ENCODE peak calls at places on chromosomes 2 and 18, in eight cellular contexts. V is GM12878, R is sigmoid colon, Y is H54, B is heart left ventricle, W is adrenal gland, N is K562, K is A549. H is an unnamed sample.
A peak's percentile ranks its signal among the peaks of the same experiment; 100 is the strongest.

GRCh38 chr2:1550658-1551316 is 137.5 kb downstream of the TPO start:
- DNase-seq in K (peak; percentile 75), V (no peak), Y (peak; percentile 79), R (peak; percentile 75), B (peak; percentile 60), N (peak; percentile 78), W (peak; percentile 62), H (peak; percentile 61)

GRCh38 chr2:237091779-237092436 is 6.2 kb downstream of the COPS8 start:
- DNase-seq in V (no peak), K (no peak), W (no peak), N (no peak), B (no peak), R (peak; percentile 67), Y (no peak), H (no peak)

GRCh38 chr2:234091432-234091879 is 41.0 kb downstream of the SPP2 start:
- DNase-seq in Y (no peak), V (no peak), N (no peak), K (no peak), R (no peak), W (peak; percentile 31), B (no peak), H (no peak)

GRCh38 chr2:239285932-239286230 is 114.9 kb downstream of the HDAC4 start:
- DNase-seq in N (no peak), Y (no peak), K (no peak), W (no peak), R (no peak), V (no peak), B (no peak), H (no peak)

GRCh38 chr2:164739966-164740365 is 101.7 kb downstream of the COBLL1 start:
- DNase-seq in B (no peak), Y (peak; percentile 7), W (no peak), K (no peak), N (no peak), V (no peak), R (no peak), H (no peak)

GRCh38 chr2:15790326-15790725 is 150.0 kb upstream of the MYCN start:
- DNase-seq in N (no peak), K (no peak), B (no peak), V (no peak), W (no peak), Y (no peak), R (no peak), H (no peak)

GRCh38 chr2:60295591-60295962 is 257.9 kb downstream of the BCL11A start:
- DNase-seq in N (no peak), W (no peak), Y (no peak), K (no peak), V (no peak), R (no peak), B (no peak), H (no peak)

GRCh38 chr2:85257359-85258193 is 70.2 kb downstream of the TGOLN2 start:
- DNase-seq in N (no peak), V (no peak), B (peak; percentile 60), Y (no peak), K (no peak), W (no peak), R (no peak), H (no peak)

GRCh38 chr2:112579280-112579679 is 5.1 kb upstream of the CHCHD5 start:
- DNase-seq in N (no peak), V (no peak), R (no peak), K (no peak), Y (peak; percentile 12), W (no peak), B (no peak), H (no peak)

GRCh38 chr2:168247341-168248305 is at the start of gene STK39:
- DNase-seq in K (peak; percentile 36), V (no peak), R (peak; percentile 84), W (peak; percentile 60), B (peak; percentile 85), Y (peak; percentile 80), N (peak; percentile 80), H (peak; percentile 69)
- TF ChIP-seq POLR2A in K (peak; percentile 46), V (no peak), R (no peak), W (no peak), B (no peak), Y (peak; percentile 37), N (no peak), H (no peak)

GRCh38 chr18:71237636-71238035 is 948.8 kb downstream of the SOCS6 start:
- DNase-seq in N (no peak), K (no peak), Y (no peak), B (no peak), R (no peak), V (no peak), W (no peak), H (no peak)

GRCh38 chr18:71233177-71233576 is 944.3 kb downstream of the SOCS6 start:
- DNase-seq in R (no peak), K (no peak), B (no peak), W (no peak), Y (no peak), N (no peak), V (no peak), H (no peak)

GRCh38 chr18:71242981-71243380 is 954.1 kb downstream of the SOCS6 start:
- DNase-seq in W (no peak), Y (no peak), R (no peak), N (no peak), K (no peak), V (no peak), B (no peak), H (no peak)

DNA sequence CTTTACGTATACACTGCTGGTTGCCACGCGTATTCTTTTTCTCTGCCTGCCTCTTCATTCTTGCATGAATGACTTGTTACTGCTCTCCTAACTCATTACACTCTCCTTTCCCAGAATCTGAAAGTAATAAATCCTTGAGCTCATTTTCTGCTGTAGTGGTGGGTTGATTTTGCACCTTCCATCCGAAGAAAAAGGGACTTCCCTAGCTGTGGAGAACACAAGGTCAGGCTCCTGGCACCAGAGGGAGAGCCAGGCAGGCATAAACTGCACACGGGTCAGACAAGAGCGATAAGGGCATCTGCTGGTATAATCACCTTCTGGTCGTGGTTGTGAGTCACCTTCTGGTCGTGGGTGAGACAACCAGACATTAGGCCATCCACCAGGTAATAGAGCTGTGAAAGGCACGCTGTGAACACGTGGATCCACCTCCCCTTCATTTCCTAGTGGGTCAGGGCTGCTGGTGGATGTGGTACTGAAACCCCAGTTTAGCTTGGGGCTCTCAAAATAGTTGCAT is 950.3 kb downstream of the SOCS6 start:
- DNase-seq in K (no peak), R (no peak), B (no peak), V (no peak), Y (no peak), N (no peak), W (no peak), H (no peak)
- TF ChIP-seq POLR2A in K (no peak), R (no peak), B (no peak), V (no peak), Y (no peak), N (no peak), W (no peak), H (no peak)

DNA sequence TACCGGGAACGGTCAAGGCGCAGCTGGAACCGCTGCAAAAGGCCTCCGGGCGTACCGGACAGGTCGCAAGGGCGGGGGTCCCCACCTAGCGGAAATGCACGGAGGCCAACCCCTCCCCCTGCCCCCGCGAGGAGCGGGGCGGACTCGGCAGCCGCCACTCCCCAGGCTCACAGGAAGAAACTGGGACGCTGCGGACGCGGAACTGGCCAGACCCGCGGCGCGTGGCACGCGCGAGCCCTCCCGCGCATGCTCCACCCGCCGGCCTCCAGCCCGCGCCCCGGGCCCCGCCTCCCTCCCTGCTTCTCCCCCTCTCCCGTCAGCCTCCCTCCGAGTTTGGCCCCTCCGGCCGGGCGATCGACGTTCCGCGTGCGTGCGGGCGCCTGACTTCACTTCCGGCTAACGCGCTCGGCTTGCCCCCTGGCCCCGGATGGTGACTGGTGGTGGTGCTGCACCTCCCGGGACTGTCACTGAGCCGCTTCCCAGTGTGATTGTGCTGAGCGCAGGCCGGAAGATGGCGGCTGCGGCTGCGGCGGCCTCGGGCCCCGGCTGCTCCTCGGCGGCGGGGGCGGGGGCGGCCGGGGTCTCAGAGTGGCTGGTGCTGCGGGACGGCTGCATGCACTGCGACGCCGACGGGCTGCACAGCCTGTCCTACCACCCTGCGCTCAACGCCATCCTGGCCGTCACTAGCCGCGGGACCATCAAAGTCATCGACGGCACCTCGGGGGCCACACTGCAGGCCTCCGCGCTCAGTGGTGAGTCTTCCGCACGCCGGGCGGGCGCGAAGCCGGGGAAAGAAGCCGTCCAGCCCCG is at the start of gene BIRC6:
- DNase-seq in V (peak; percentile 85), Y (peak; percentile 97), W (peak; percentile 99), N (peak; percentile 98), K (peak; percentile 98), R (peak; percentile 99), B (peak; percentile 99), H (peak; percentile 96)
- TF ChIP-seq POLR2A in V (peak; percentile 97), Y (peak; percentile 79), W (peak; percentile 75), N (peak; percentile 95), K (peak; percentile 89), R (peak; percentile 70), B (peak; percentile 29), H (peak; percentile 64)

GRCh38 chr2:219001577-219002394 is 8.6 kb upstream of the CRYBA2 start:
- DNase-seq in V (no peak), K (no peak), B (no peak), Y (no peak), W (no peak), R (no peak), N (peak; percentile 61), H (no peak)
- TF ChIP-seq POLR2A in V (no peak), K (no peak), B (no peak), Y (no peak), W (peak; percentile 72), R (no peak), N (no peak), H (no peak)

DNA sequence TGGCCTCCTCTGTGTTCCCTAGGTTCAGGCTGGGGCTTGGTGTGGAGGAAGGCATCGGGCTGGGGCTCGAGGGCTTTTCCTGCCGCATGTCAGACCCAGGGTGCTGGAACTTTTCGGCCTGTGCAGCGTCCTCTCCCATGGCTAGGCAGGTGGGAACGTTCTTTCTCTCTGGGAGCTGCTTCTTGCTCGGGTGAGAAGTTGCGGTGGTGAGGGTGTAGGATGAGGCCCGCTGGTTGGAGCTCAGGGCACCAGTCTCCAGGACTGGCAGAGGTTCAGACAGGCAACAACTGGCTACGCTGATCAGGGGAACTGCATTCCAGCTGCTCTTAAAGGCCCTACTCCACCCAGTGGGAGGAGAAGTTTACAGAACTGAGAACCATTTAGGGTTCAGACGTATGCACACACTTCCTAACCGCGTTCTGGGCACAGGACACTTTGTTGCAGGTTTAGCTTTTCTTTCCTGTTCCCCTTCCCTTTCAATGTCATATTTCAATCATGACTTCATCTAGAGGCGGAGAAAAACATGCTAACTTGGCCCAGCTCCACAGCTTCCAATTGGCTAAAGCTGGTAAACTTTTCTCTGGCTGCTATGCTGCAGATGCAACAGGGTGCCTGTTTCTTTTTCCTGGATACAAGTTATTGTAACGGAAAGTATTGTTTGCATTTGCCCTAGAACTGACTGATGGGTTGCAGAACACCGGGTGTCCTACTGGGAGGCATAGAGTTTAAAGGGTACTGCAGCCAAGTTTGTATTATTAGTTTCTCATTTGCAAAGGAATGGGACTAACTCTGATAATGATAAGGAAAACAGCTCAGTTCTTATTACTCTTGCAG is at the start of gene CAVIN2:
- DNase-seq in V (peak; percentile 5), R (peak; percentile 90), B (peak; percentile 83), Y (peak; percentile 47), N (peak; percentile 48), W (peak; percentile 60), K (peak; percentile 45), H (peak; percentile 56)
- TF ChIP-seq POLR2A in V (no peak), R (peak; percentile 71), B (no peak), Y (peak; percentile 54), N (peak; percentile 46), W (peak; percentile 24), K (peak; percentile 35), H (no peak)

DNA sequence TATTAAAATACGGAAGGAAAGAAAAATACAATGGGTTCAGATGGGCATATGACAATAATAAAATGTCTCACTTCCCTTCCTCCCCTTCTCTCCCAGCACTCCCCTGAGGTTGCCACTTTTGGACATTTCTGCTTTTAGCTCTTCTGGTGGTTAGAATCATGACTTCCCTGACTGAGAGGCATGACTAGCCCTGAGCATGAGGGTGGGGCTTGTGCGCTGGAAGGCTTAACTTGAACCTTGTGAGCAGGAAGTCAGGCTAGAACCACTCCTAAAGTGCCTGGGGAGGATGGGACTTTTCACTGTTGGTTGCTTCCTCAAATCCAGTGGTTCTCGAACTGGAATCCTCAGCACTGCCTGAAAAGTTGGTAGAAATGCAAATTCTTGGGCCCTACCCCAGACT is 19.7 kb upstream of the ARHGAP25 start:
- DNase-seq in N (no peak), Y (no peak), R (peak; percentile 69), V (peak; percentile 80), B (peak; percentile 54), W (peak; percentile 48), K (no peak), H (no peak)
- TF ChIP-seq POLR2A in N (no peak), Y (no peak), R (no peak), V (no peak), B (no peak), W (no peak), K (no peak), H (no peak)